ENCODE peak calls at places on chromosomes 5 and 9, in nine cellular contexts. M is astrocyte; T is progenitor cell of endocrine pancreas; U is cardiac fibroblast; P is CD8-positive, alpha-beta T cell; I is choroid plexus epithelial cell; X is SK-N-SH; Z is GM20000; N is GM13977. F is an unnamed sample.

GRCh38 chr5:107704686-107705389 is 34.1 kb upstream of the EFNA5 start:
- DNase-seq in M (peak), T (no peak), U (peak), P (no peak), I (peak), X (no peak), Z (no peak), N (no peak), F (no peak)

GRCh38 chr9:95381243-95381642 is 63.7 kb upstream of the FANCC start:
- DNase-seq in M (peak), T (no peak), U (peak), P (no peak), I (peak), X (no peak), Z (no peak), N (no peak), F (no peak)

GRCh38 chr5:138569759-138570158 is 5.4 kb downstream of the HSPA9 start:
- DNase-seq in M (peak), T (no peak), U (peak), P (no peak), I (no peak), X (no peak), Z (no peak), N (no peak), F (no peak)

GRCh38 chr5:176590035-176590729 is 19.8 kb downstream of the GPRIN1 start:
- DNase-seq in M (no peak), T (no peak), U (no peak), P (no peak), I (no peak), X (no peak), Z (no peak), N (no peak), F (no peak)

GRCh38 chr5:36944607-36945225 is 68.1 kb downstream of the NIPBL start:
- DNase-seq in M (peak), T (no peak), U (peak), P (no peak), I (peak), X (peak), Z (peak), N (peak), F (peak)

GRCh38 chr9:72718503-72718902 is 197.1 kb downstream of the TMC1 start:
- DNase-seq in M (no peak), T (no peak), U (no peak), P (no peak), I (no peak), X (no peak), Z (no peak), N (no peak), F (no peak)

GRCh38 chr9:123033864-123034598 is 564 bp downstream of the GPR21 start:
- DNase-seq in M (no peak), T (no peak), U (peak), P (no peak), I (no peak), X (no peak), Z (no peak), N (no peak), F (no peak)

GRCh38 chr9:133354766-133355165 is 1.5 kb downstream of the SURF1 start:
- DNase-seq in M (no peak), T (no peak), U (no peak), P (no peak), I (no peak), X (no peak), Z (no peak), N (no peak), F (no peak)

GRCh38 chr9:121699271-121700164 is 48.1 kb downstream of the DAB2IP start:
- DNase-seq in M (peak), T (peak), U (peak), P (peak), I (peak), X (peak), Z (peak), N (peak), F (peak)

GRCh38 chr9:110712955-110713354 is 44.4 kb downstream of the MUSK start:
- DNase-seq in M (no peak), T (no peak), U (no peak), P (no peak), I (no peak), X (no peak), Z (no peak), N (no peak), F (no peak)

GRCh38 chr9:6640268-6641072 is 5.1 kb downstream of the GLDC start:
- DNase-seq in M (no peak), T (no peak), U (no peak), P (no peak), I (no peak), X (no peak), Z (no peak), N (no peak), F (no peak)

GRCh38 chr9:111163738-111164399 is 125.6 kb upstream of the LPAR1 start:
- DNase-seq in M (no peak), T (no peak), U (peak), P (no peak), I (peak), X (no peak), Z (no peak), N (no peak), F (no peak)

GRCh38 chr5:66757219-66757833 is 161.1 kb downstream of the MAST4 start:
- DNase-seq in M (peak), T (no peak), U (peak), P (no peak), I (peak), X (peak), Z (peak), N (peak), F (peak)

GRCh38 chr9:27194401-27195091 is 85.5 kb downstream of the TEK start:
- DNase-seq in M (peak), T (no peak), U (peak), P (no peak), I (peak), X (no peak), Z (no peak), N (peak), F (no peak)

GRCh38 chr9:109248133-109248581 is 72.7 kb downstream of the EPB41L4B start:
- DNase-seq in M (no peak), T (no peak), U (peak), P (no peak), I (peak), X (peak), Z (no peak), N (no peak), F (no peak)

GRCh38 chr5:67246108-67246507 is 49.5 kb upstream of the CD180 start:
- DNase-seq in M (peak), T (no peak), U (peak), P (no peak), I (peak), X (peak), Z (peak), N (peak), F (peak)

GRCh38 chr5:178434016-178434761 is 156.0 kb downstream of the COL23A1 start:
- DNase-seq in M (no peak), T (no peak), U (no peak), P (peak), I (no peak), X (no peak), Z (no peak), N (no peak), F (no peak)

GRCh38 chr5:132819468-132819867 is 6.4 kb downstream of the SOWAHA start:
- DNase-seq in M (no peak), T (no peak), U (no peak), P (no peak), I (no peak), X (no peak), Z (peak), N (peak), F (no peak)

DNA sequence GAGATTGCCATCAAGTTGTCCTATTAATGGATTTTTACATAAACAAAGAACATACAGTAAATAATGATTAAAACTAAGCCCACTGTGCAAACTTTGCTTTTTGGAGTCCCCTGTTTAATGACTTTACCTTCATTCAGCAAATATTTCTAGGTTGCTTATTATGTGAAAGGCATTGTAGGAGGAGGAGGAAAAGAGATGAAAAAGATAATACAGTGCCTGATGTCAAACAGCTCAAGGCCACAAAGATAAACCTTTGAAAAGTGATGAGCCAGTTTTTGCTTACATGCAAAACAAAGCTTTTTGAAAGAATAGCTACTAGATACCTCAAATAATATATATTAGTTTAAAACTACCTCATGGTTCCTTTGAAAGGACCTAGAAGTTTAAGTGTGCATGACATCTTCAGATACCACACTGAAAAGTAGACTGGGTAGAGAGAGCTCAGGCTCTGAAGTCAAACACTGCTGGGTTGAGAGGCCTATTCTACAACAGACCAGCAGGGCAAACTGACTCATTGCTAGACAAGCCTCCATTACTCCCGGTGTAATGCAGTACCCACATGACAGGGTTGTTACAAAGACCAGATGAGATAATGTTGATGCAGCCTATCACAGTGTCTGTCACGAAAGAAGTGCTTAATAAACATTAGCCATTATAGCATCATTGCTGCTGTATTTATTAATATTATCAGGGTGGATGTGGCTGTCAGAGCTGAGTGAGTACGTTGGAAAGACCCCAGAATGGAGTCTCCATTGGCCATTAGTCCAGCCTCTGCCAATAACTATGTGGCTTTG is 11.8 kb downstream of the DEPDC1B start:
- DNase-seq in M (peak), T (no peak), U (peak), P (no peak), I (peak), X (peak), Z (peak), N (peak), F (peak)
- TF ChIP-seq CTCF in M (peak), T (peak), U (peak), P (no peak), I (peak), X (peak), Z (no peak), N (peak), F (no peak)

GRCh38 chr5:134072471-134073220 is 41.8 kb upstream of the TCF7 start:
- DNase-seq in M (no peak), T (no peak), U (no peak), P (no peak), I (no peak), X (no peak), Z (no peak), N (no peak), F (no peak)

GRCh38 chr5:134070648-134070978 is 43.9 kb upstream of the TCF7 start:
- DNase-seq in M (peak), T (no peak), U (peak), P (no peak), I (peak), X (no peak), Z (no peak), N (no peak), F (no peak)

GRCh38 chr5:134071850-134072207 is 42.7 kb upstream of the TCF7 start:
- DNase-seq in M (no peak), T (no peak), U (no peak), P (no peak), I (no peak), X (no peak), Z (peak), N (no peak), F (no peak)

GRCh38 chr5:134069553-134069952 is 44.9 kb upstream of the TCF7 start:
- DNase-seq in M (no peak), T (no peak), U (no peak), P (no peak), I (no peak), X (no peak), Z (no peak), N (no peak), F (no peak)

DNA sequence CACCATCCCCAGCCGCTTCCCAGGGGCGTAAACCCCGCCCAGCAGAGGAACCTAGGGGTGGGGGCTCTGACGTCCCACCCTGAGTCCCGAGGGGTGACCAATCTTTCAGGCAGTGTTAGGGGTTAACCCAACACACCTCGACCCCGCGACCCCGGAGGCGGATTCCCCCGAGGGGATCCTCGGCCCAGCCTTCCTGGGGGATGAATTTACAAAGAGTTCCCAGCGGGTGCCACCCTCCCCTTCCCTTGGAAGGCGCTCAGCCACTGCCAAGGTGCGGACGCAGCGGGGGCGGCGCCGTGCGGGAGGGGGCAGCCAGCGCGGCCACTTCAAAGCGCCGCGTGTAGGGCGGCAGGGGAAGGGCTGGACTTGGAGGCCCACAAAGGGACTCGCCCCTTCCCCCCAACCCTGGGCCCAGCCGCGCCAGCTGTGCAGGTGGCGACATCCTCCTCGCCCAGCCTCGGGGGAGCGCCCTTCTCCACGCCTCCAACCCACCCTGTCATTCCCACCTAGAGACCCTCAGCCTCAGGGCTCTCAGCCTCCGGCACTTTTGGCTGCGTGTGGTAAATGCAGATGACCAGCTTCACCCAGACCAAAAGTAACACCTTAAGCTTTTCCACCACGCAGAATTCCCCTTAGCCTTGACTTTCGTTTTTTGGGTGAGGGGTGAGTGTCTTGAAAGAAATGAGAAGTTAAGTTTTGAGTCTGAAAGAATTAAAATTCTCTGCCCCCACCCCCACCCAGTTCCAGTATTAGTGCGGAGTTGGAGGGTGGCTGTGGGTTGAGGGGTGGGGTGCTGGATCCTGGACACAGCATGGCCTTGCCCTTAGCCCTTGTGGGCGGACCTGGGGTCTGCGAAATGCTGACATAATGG is 43.3 kb upstream of the TCF7 start:
- DNase-seq in M (no peak), T (no peak), U (no peak), P (no peak), I (no peak), X (no peak), Z (peak), N (peak), F (peak)
- TF ChIP-seq CTCF in M (no peak), T (no peak), U (no peak), P (peak), I (peak), X (no peak), Z (no peak), N (peak), F (peak)

GRCh38 chr5:1821862-1822261 is 20.7 kb downstream of the NDUFS6 start:
- DNase-seq in M (no peak), T (no peak), U (no peak), P (no peak), I (no peak), X (no peak), Z (no peak), N (no peak), F (no peak)

GRCh38 chr5:1823381-1824034 is 22.3 kb downstream of the NDUFS6 start:
- DNase-seq in M (no peak), T (no peak), U (no peak), P (no peak), I (no peak), X (no peak), Z (no peak), N (no peak), F (no peak)

GRCh38 chr5:1824903-1825841 is 24.0 kb downstream of the NDUFS6 start:
- DNase-seq in M (no peak), T (no peak), U (no peak), P (no peak), I (no peak), X (no peak), Z (no peak), N (no peak), F (no peak)

GRCh38 chr5:1826235-1826980 is 25.2 kb downstream of the NDUFS6 start:
- DNase-seq in M (no peak), T (no peak), U (no peak), P (no peak), I (no peak), X (no peak), Z (no peak), N (no peak), F (no peak)

GRCh38 chr5:1824109-1824821 is 23.1 kb downstream of the NDUFS6 start:
- DNase-seq in M (no peak), T (no peak), U (no peak), P (no peak), I (no peak), X (no peak), Z (no peak), N (no peak), F (no peak)
- TF ChIP-seq CTCF in M (no peak), T (no peak), U (no peak), P (no peak), I (no peak), X (no peak), Z (no peak), N (peak), F (no peak)

GRCh38 chr5:161966544-161966943 is 101.0 kb upstream of the GABRG2 start:
- DNase-seq in M (no peak), T (no peak), U (peak), P (no peak), I (no peak), X (peak), Z (no peak), N (no peak), F (no peak)
- TF ChIP-seq CTCF in M (no peak), T (peak), U (no peak), P (no peak), I (no peak), X (peak), Z (peak), N (peak), F (no peak)

DNA sequence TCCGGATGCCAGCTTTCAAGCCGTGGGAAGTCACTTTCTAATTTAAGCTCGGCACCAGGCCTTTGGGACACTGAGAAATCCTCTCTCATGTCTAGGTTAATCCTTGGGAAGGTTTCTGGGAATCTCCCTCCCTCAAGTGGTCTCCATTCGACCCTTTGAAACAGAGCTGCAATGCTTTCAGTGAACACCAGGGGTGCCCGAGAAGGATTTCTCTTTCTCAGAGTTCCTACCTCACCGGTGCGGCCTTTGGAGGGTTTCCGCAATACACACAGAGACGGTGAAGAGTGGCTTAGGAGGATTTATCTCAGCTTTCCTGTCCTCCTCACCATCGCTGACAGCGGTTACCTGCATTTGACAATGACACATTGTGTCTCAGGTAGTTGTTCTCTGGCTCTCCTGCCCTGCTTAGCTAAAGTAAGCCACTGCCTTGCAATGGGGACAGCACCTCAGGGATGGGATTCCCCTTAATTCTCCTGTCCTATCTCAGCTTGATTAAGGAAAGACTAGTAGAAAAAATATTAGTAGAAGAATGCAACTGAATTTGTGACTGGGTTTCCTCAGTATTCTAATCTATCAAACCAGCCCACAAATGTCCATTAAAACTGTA is 180.6 kb downstream of the GABRG2 start:
- DNase-seq in M (no peak), T (no peak), U (no peak), P (no peak), I (no peak), X (peak), Z (no peak), N (peak), F (no peak)
- TF ChIP-seq CTCF in M (no peak), T (peak), U (peak), P (no peak), I (peak), X (peak), Z (no peak), N (peak), F (no peak)

DNA sequence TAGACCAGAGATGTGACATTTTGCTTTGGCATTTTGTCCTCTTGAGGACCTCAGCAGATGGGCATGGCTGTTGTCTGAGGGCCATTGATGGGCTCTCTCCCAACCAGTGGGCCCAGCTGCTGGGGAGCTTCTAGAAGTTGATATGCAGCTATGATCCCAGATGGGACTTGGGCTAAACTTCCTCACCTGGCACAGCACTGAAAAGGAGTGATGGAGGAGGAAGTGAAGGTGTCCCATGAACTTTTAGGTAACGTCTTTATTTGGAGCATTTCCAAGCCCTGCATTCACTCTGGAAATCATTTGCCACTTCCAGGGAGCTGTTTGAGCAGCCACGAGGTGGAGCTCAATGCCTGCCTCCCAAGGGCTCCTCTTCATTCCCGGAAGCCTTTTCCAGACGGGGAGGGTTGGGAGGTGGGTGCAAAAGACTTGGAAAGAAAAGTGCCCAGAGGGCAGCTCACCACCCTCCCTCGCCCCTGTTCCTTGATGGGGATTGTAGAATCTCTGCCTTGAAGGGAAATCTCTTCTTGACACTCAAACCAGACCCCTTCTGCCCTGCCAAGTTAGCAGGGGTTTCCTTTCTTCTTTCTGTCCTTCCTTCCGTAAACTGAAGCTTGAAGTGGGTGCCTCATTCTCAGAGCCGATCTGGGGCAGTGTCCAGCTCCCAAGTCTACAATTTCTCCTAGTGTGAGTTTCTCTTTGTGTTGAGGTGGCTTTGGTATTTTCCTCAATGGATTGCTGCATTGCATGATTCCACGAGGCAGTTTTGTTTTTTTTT is 18.1 kb upstream of the NEUROG1 start:
- DNase-seq in M (peak), T (no peak), U (peak), P (no peak), I (peak), X (no peak), Z (no peak), N (no peak), F (no peak)
- TF ChIP-seq CTCF in M (peak), T (peak), U (peak), P (no peak), I (peak), X (peak), Z (no peak), N (peak), F (no peak)